ENCODE peak calls at places on chromosomes 12 and 14, in seven cellular contexts. P is glomerular endothelial cell, Q is NCI-H1436, H is chondrocyte, R is Ammon's horn, Z is nephron progenitor cell, B is T-cell. W is an unnamed sample.

GRCh38 chr12:46577063-46577776 is 204.6 kb upstream of the SLC38A2 start:
- DNase-seq in Q (no peak), Z (no peak), H (no peak), P (no peak), R (no peak), B (no peak), W (no peak)

GRCh38 chr12:95218852-95219171 is 1.2 kb downstream of the VEZT start:
- DNase-seq in P (no peak), Z (peak), H (no peak), Q (peak), R (peak), B (no peak), W (peak)

GRCh38 chr12:122422769-122423257 is 344 bp upstream of the CLIP1 start:
- DNase-seq in H (no peak), Q (no peak), P (no peak), R (peak), B (no peak), Z (no peak), W (no peak)

GRCh38 chr12:30826276-30826675 is 71.5 kb upstream of the CAPRIN2 start:
- DNase-seq in Z (no peak), H (no peak), P (no peak), R (no peak), Q (no peak), B (no peak), W (no peak)

GRCh38 chr14:30999038-30999773 is 26.2 kb upstream of the AP4S1 start:
- DNase-seq in P (no peak), R (no peak), Q (no peak), H (no peak), Z (no peak), B (no peak), W (no peak)

GRCh38 chr14:68135028-68135427 is 315.4 kb downstream of the RAD51B start:
- DNase-seq in Q (no peak), Z (no peak), P (no peak), B (no peak), R (no peak), H (no peak), W (peak)

GRCh38 chr12:34393086-34393820 is 371.0 kb downstream of the ALG10 start:
- DNase-seq in Z (no peak), H (peak), Q (no peak), B (no peak), P (no peak), R (no peak), W (no peak)

GRCh38 chr12:53300187-53300586 is 692 bp downstream of the MYG1 start:
- DNase-seq in R (peak), Q (no peak), H (no peak), Z (no peak), B (no peak), P (no peak), W (no peak)

GRCh38 chr12:26028953-26029740 is 70.7 kb downstream of the RASSF8 start:
- DNase-seq in Q (no peak), Z (peak), H (no peak), P (peak), B (no peak), R (peak), W (peak)

GRCh38 chr14:99055816-99056215 is 216.2 kb downstream of the BCL11B start:
- DNase-seq in P (no peak), Z (no peak), B (peak), Q (no peak), H (peak), R (no peak), W (peak)

GRCh38 chr14:96154900-96155299 is 49.7 kb upstream of the BDKRB2 start:
- DNase-seq in Q (no peak), P (no peak), Z (no peak), R (no peak), H (no peak), B (no peak), W (no peak)

GRCh38 chr12:115337693-115338543 is 653.9 kb upstream of the TBX3 start:
- DNase-seq in B (no peak), H (no peak), R (no peak), Q (peak), P (no peak), Z (no peak), W (no peak)

GRCh38 chr14:50736932-50737419 is 68.9 kb upstream of the SAV1 start:
- DNase-seq in B (no peak), R (no peak), Z (no peak), P (no peak), H (no peak), Q (no peak), W (no peak)

GRCh38 chr14:92248638-92249037 is 74.3 kb upstream of the SLC24A4 start:
- DNase-seq in R (no peak), Z (no peak), B (no peak), Q (no peak), P (no peak), H (no peak), W (no peak)